ENCODE peak calls at places on chromosome 16, in five cellular contexts. E, S, G, T and V are unnamed samples.

GRCh38 chr16:24070851-24071250 is 185.3 kb upstream of the CACNG3 start:
- DNase-seq in T (peak), S (peak), G (peak), E (peak), V (peak)

GRCh38 chr16:28324235-28324886 is 32.0 kb downstream of the SBK1 start:
- DNase-seq in T (peak), E (no peak), S (no peak), G (no peak), V (no peak)

GRCh38 chr16:76345093-76345735 is 68.0 kb downstream of the CNTNAP4 start:
- DNase-seq in E (no peak), G (no peak), S (no peak), T (no peak), V (no peak)

GRCh38 chr16:1610071-1610840 is 1.6 kb downstream of the IFT140 start:
- DNase-seq in S (peak), E (peak), G (peak), T (peak), V (peak)

GRCh38 chr16:21001262-21001661 is 100.7 kb downstream of the LYRM1 start:
- DNase-seq in T (peak), G (peak), S (peak), E (no peak), V (no peak)

GRCh38 chr16:30902070-30902972 is 5.9 kb downstream of the CTF1 start:
- DNase-seq in T (peak), S (peak), E (no peak), G (peak), V (no peak)

GRCh38 chr16:30621765-30622164 is 11.6 kb upstream of the ZNF689 start:
- DNase-seq in G (no peak), E (no peak), S (no peak), T (no peak), V (no peak)

GRCh38 chr16:49932449-49932848 is 76.5 kb upstream of the ZNF423 start:
- DNase-seq in G (no peak), E (no peak), T (no peak), S (no peak), V (no peak)

GRCh38 chr16:75921281-75921680 is 195.0 kb upstream of the CPHXL start:
- DNase-seq in G (peak), S (no peak), E (no peak), T (no peak), V (no peak)

GRCh38 chr16:10883004-10883403 is 6.0 kb downstream of the CIITA start:
- DNase-seq in T (no peak), S (no peak), G (peak), E (no peak), V (no peak)

GRCh38 chr16:24610421-24610765 is 71.0 kb downstream of the RBBP6 start:
- DNase-seq in T (no peak), E (no peak), G (peak), S (no peak), V (no peak)

GRCh38 chr16:79801550-79802090 is 201.1 kb upstream of the MAF start:
- DNase-seq in S (no peak), G (no peak), E (no peak), T (no peak), V (no peak)

GRCh38 chr16:56789360-56789759 is 59.4 kb downstream of the NUP93 start:
- DNase-seq in E (no peak), G (no peak), T (peak), S (no peak), V (no peak)
- H3K4me3 ChIP-seq in E (no peak), G (no peak), T (no peak), S (no peak), V (no peak)

GRCh38 chr16:54288592-54289241 is 2.1 kb upstream of the IRX3 start:
- DNase-seq in G (peak), E (no peak), S (no peak), T (no peak), V (no peak)

GRCh38 chr16:54286330-54287017 is at the start of gene IRX3:
- DNase-seq in S (peak), G (peak), E (no peak), T (peak), V (no peak)

GRCh38 chr16:54287018-54287757 is 601 bp upstream of the IRX3 start:
- DNase-seq in G (peak), S (peak), E (no peak), T (no peak), V (no peak)

GRCh38 chr16:54289242-54290051 is 2.9 kb upstream of the IRX3 start:
- DNase-seq in E (no peak), G (peak), S (peak), T (no peak), V (no peak)

GRCh38 chr16:54287758-54288591 is 1.4 kb upstream of the IRX3 start:
- DNase-seq in S (no peak), G (peak), T (no peak), E (no peak), V (no peak)
- TF ChIP-seq EZH2 in S (peak), G (peak), T (no peak), E (no peak), V (no peak)

GRCh38 chr16:84728853-84729424 is 29.1 kb downstream of the USP10 start:
- DNase-seq in S (peak), T (no peak), E (no peak), G (no peak), V (no peak)

GRCh38 chr16:84724619-84725307 is 25.0 kb downstream of the USP10 start:
- DNase-seq in G (no peak), S (no peak), T (no peak), E (no peak), V (no peak)

GRCh38 chr16:84725481-84726078 is 25.8 kb downstream of the USP10 start:
- DNase-seq in T (no peak), G (no peak), E (no peak), S (no peak), V (no peak)

GRCh38 chr16:84726670-84727467 is 27.1 kb downstream of the USP10 start:
- DNase-seq in T (peak), E (peak), G (peak), S (peak), V (no peak)

DNA sequence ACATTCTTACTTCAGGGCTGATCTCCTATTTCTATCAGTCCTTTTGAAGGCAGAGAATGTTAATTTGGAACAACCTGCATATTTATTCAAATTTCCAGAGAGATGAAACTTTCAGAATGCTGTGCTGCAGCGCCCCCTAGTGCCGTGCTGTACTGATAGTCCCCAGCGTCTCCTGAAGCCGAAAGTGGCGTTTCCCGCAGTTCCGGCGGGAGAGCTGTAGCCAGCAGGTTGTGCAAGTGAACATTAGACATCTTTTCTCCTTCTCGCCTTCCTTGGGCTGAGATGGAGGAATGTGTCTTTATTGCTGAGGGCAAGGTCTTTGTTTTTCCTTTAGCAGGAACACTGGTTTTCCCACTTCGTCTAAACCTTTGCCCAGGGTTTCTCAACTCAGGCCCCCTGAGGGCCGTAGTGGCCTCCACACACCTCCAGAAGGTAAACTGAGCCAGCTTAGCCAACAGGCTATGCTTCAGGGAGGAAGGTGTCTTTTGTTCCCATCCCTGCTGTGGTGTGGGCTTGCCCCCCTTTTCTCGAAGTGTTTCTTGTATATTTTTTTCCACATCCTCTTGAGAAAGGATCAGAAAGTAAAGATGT is 26.4 kb downstream of the USP10 start:
- DNase-seq in G (peak), T (peak), S (peak), E (no peak), V (peak)
- TF ChIP-seq POLR2AphosphoS5 in G (no peak), T (no peak), S (no peak), E (no peak), V (no peak)

GRCh38 chr16:17377360-17378324 is 93.1 kb downstream of the XYLT1 start:
- DNase-seq in S (no peak), G (no peak), T (no peak), E (peak), V (no peak)
- H3K4me3 ChIP-seq in S (no peak), G (no peak), T (no peak), E (peak), V (no peak)

DNA sequence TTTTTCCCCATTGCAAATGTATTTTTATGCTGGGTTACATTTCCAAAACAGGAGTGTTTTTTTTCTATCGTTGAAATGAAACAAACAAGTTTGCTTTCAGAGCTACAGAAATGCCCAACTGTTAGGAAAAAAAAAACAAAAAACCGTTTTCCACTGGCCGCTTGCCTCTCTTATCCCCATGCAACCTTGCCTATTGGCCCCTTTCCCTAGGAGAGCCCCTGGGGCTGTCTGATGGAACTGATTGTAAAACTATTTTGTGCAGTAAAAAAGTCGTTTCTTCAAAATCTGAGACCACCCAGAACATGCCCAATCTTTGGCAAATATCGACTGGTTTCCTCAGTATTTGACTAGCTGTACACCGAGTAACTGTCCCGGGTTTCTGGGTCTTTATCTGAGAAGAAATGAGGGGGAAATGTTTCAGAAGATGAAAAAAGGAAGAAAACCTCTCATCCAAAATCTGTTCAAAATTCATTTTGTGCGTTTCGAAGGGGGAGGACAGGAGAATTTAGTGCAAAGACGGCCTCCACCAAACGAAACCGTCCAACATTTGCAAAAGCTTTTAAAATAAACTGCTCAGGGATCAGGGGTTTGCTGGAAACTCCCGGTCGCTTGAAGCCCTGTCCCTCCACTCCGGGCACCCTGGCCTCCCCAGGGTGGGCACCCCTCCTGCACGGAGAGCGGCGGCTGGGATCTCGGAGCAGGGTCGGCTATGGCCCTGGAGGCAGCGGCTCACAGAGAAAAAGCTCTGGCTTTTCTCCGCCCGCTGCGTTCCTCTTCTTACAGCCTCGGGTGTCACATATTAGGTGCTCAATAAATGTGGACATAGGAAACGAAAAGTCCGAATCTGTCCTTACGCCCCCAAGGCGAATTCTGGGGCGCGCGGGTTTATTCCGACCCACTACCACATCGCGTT is 1.0 kb upstream of the GNAO1 start:
- DNase-seq in G (peak), T (no peak), E (no peak), S (peak), V (no peak)
- TF ChIP-seq EZH2 in G (peak), T (peak), E (no peak), S (no peak), V (no peak)